ENCODE peak calls at places on chromosomes 5 and 9, in nine cellular contexts. Q is uterus, B is foreskin fibroblast, N is fibroblast of the aortic adventitia, Z is AG04450, S is colonic mucosa, D is cardiac fibroblast, J is thoracic aorta, U is aorta. Y is an unnamed sample.

GRCh38 chr5:44844744-44845143 is 36.0 kb downstream of the MRPS30 start:
- DNase-seq in S (no peak), N (no peak), Z (no peak), J (no peak), B (no peak), D (no peak), U (no peak), Q (no peak), Y (no peak)

GRCh38 chr9:79986437-79986836 is 414.7 kb downstream of the TLE4 start:
- DNase-seq in Q (no peak), J (no peak), D (no peak), B (no peak), U (no peak), N (no peak), Z (no peak), S (no peak), Y (no peak)

GRCh38 chr9:69671291-69671903 is 774 bp downstream of the APBA1 start:
- DNase-seq in Q (peak), N (peak), B (peak), S (peak), U (peak), D (no peak), Z (no peak), J (no peak), Y (no peak)

GRCh38 chr9:123929177-123929869 is 603 bp downstream of the DENND1A start:
- DNase-seq in Z (no peak), Q (no peak), B (no peak), U (peak), S (peak), N (no peak), D (no peak), J (no peak), Y (no peak)

GRCh38 chr5:14445581-14446290 is 135.9 kb upstream of the OTULINL start:
- DNase-seq in B (peak), D (peak), Q (peak), N (peak), S (no peak), J (no peak), U (no peak), Z (no peak), Y (no peak)

GRCh38 chr9:84794981-84795637 is 125.6 kb downstream of the NTRK2 start:
- DNase-seq in J (no peak), N (no peak), Q (no peak), D (no peak), Z (no peak), S (no peak), U (no peak), B (no peak), Y (no peak)

GRCh38 chr9:132986586-132986985 is 8.1 kb downstream of the GFI1B start:
- DNase-seq in J (no peak), Q (no peak), S (no peak), D (no peak), B (no peak), Z (no peak), N (peak), U (no peak), Y (no peak)

GRCh38 chr5:169149317-169149716 is 151.6 kb downstream of the SLIT3 start:
- DNase-seq in Q (no peak), J (no peak), N (no peak), Z (no peak), B (no peak), D (no peak), U (no peak), S (no peak), Y (no peak)

GRCh38 chr5:9207820-9208418 is 338.0 kb downstream of the SEMA5A start:
- DNase-seq in D (peak), Z (no peak), U (no peak), B (peak), S (no peak), Q (no peak), N (peak), J (no peak), Y (no peak)

GRCh38 chr5:172841258-172841657 is 7.2 kb downstream of the ERGIC1 start:
- DNase-seq in Q (no peak), J (no peak), Z (no peak), U (no peak), D (no peak), N (no peak), S (no peak), B (no peak), Y (no peak)

GRCh38 chr9:136345281-136346156 is 18.0 kb downstream of the DNLZ start:
- DNase-seq in S (peak), N (peak), J (peak), U (peak), Z (no peak), B (peak), D (peak), Q (peak), Y (no peak)

GRCh38 chr5:132427285-132428146 is 58.0 kb downstream of the SLC22A5 start:
- DNase-seq in D (no peak), U (peak), B (no peak), N (no peak), J (no peak), Q (no peak), Z (no peak), S (peak), Y (no peak)

GRCh38 chr9:111691686-111692329 is 30.4 kb downstream of the GNG10 start:
- DNase-seq in Q (no peak), Z (peak), D (peak), B (peak), U (no peak), J (no peak), S (no peak), N (peak), Y (peak)

GRCh38 chr9:90038778-90039177 is 434.0 kb downstream of the GADD45G start:
- DNase-seq in Z (no peak), N (no peak), Q (no peak), B (no peak), D (no peak), U (no peak), S (no peak), J (no peak), Y (no peak)

GRCh38 chr5:14760548-14761002 is 96.1 kb downstream of the OTULIN start:
- DNase-seq in D (no peak), U (no peak), N (no peak), B (no peak), J (no peak), Z (no peak), Q (no peak), S (no peak), Y (no peak)

GRCh38 chr5:31593676-31594075 is 45.3 kb upstream of the PDZD2 start:
- DNase-seq in Q (no peak), B (no peak), J (no peak), U (no peak), S (no peak), D (no peak), Z (no peak), N (no peak), Y (no peak)

GRCh38 chr5:178057839-178058238 is 55.5 kb upstream of the N4BP3 start:
- DNase-seq in Q (no peak), Z (no peak), D (no peak), B (no peak), J (no peak), N (no peak), U (no peak), S (no peak), Y (no peak)

GRCh38 chr5:40172721-40173120 is 507.0 kb upstream of the PTGER4 start:
- DNase-seq in B (no peak), Z (no peak), J (no peak), U (no peak), D (peak), N (no peak), S (no peak), Q (no peak), Y (no peak)

GRCh38 chr5:68652507-68652906 is 437.0 kb downstream of the PIK3R1 start:
- DNase-seq in N (peak), S (peak), U (no peak), Z (no peak), J (no peak), B (peak), D (peak), Q (peak), Y (no peak)

GRCh38 chr5:75952963-75953362 is 130.2 kb upstream of the SV2C start:
- DNase-seq in Z (no peak), U (no peak), B (no peak), J (no peak), D (no peak), N (no peak), Q (no peak), S (no peak), Y (no peak)

GRCh38 chr5:169164481-169164925 is 136.4 kb downstream of the SLIT3 start:
- DNase-seq in S (no peak), N (peak), Q (no peak), Z (no peak), J (no peak), B (peak), D (peak), U (peak), Y (no peak)

GRCh38 chr5:158858011-158858410 is 241.7 kb downstream of the EBF1 start:
- DNase-seq in U (no peak), N (no peak), D (no peak), Q (no peak), J (no peak), B (no peak), S (no peak), Z (no peak), Y (no peak)
- H3K4me3 ChIP-seq in U (no peak), N (no peak), D (no peak), Q (no peak), J (no peak), B (no peak), S (no peak), Z (no peak), Y (no peak)

GRCh38 chr9:107161338-107161737 is 121.7 kb upstream of the RAD23B start:
- DNase-seq in Q (no peak), S (no peak), B (no peak), Z (no peak), U (no peak), N (no peak), J (no peak), D (no peak), Y (no peak)
- H3K4me3 ChIP-seq in Q (no peak), S (no peak), B (no peak), Z (no peak), U (no peak), N (no peak), J (no peak), D (no peak), Y (no peak)

GRCh38 chr5:135244620-135245021 is 154.4 kb downstream of the MACROH2A1 start:
- DNase-seq in S (peak), Z (no peak), Q (no peak), D (no peak), U (peak), B (no peak), N (no peak), J (no peak), Y (no peak)

GRCh38 chr5:135245521-135246499 is 153.2 kb downstream of the MACROH2A1 start:
- DNase-seq in J (no peak), N (peak), Q (peak), B (peak), D (peak), U (peak), Z (no peak), S (peak), Y (no peak)

GRCh38 chr5:135248801-135249231 is 150.2 kb downstream of the MACROH2A1 start:
- DNase-seq in J (no peak), S (peak), Z (no peak), N (no peak), B (no peak), D (no peak), U (peak), Q (no peak), Y (no peak)

GRCh38 chr5:135246923-135247795 is 151.9 kb downstream of the MACROH2A1 start:
- DNase-seq in U (peak), N (peak), S (peak), D (peak), Z (peak), B (peak), Q (peak), J (no peak), Y (peak)

DNA sequence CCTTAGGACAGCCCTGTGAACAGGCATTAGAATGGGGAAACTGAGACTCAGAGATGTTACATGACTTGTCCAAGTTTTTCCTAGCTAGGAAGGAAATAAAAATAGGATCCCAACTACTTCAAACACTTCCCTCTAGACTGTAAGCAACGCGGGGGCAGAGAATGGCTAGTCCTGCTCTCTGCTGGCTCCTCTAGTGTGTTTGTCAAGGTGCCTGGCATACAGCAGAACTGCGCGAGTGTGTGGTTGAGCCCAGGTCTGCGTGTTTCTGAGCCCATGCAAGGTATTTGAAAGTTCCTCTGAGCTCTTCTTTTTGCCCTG is 152.5 kb downstream of the MACROH2A1 start:
- DNase-seq in S (peak), Z (no peak), B (no peak), N (no peak), Q (no peak), D (no peak), U (peak), J (no peak), Y (no peak)
- H3K4me3 ChIP-seq in S (no peak), Z (no peak), B (no peak), N (no peak), Q (no peak), D (no peak), U (no peak), J (peak), Y (no peak)

GRCh38 chr9:37029304-37029775 is 4.7 kb downstream of the PAX5 start:
- DNase-seq in U (no peak), N (no peak), B (no peak), Z (no peak), Q (no peak), S (no peak), D (no peak), J (no peak), Y (no peak)
- H3K4me3 ChIP-seq in U (no peak), N (no peak), B (no peak), Z (no peak), Q (no peak), S (no peak), D (no peak), J (no peak), Y (no peak)

GRCh38 chr5:111755264-111755941 is 1.6 kb downstream of the NREP start:
- DNase-seq in B (no peak), Z (no peak), U (no peak), S (no peak), Q (no peak), J (no peak), D (peak), N (no peak), Y (no peak)

GRCh38 chr5:111756701-111757581 is at the start of gene NREP:
- DNase-seq in N (peak), S (peak), D (peak), B (peak), U (peak), Q (peak), Z (peak), J (peak), Y (peak)

GRCh38 chr5:111757582-111758283 is 739 bp upstream of the NREP start:
- DNase-seq in S (peak), N (peak), U (peak), J (peak), B (peak), Q (peak), D (peak), Z (peak), Y (peak)

GRCh38 chr5:111754190-111754589 is 2.8 kb downstream of the NREP start:
- DNase-seq in U (no peak), Z (no peak), J (no peak), N (no peak), D (no peak), B (no peak), S (no peak), Q (no peak), Y (no peak)

DNA sequence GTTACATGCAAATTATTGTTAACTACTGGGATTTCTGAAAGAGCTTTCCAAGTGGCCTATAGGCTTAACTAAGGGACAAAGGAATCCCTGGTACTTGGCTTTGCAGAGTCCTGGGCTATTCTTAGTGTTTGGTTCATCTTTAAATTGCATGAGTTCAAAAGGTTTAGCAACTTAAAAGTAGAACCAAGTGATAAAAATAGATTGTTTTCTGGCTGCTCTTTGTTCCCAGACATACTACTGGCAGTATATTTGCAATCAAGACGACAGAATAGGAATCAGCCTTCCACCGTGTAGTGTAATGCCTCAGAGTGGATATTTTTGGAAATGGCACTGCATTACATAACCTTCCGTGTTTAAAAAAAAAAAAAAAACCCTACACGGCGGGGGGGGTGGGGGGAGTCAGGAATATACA is 1.0 kb downstream of the NREP start:
- DNase-seq in Z (no peak), B (no peak), D (peak), U (no peak), N (peak), Q (no peak), J (no peak), S (no peak), Y (no peak)
- H3K4me3 ChIP-seq in Z (peak), B (peak), D (peak), U (peak), N (peak), Q (peak), J (peak), S (no peak), Y (peak)

GRCh38 chr9:16266648-16267276 is 603.7 kb downstream of the BNC2 start:
- DNase-seq in Z (no peak), N (no peak), J (no peak), S (peak), Q (no peak), B (no peak), U (no peak), D (peak), Y (no peak)
- H3K4me3 ChIP-seq in Z (peak), N (no peak), J (peak), S (peak), Q (peak), B (peak), U (peak), D (peak), Y (no peak)